ENCODE peak calls at places on chromosomes 7 and 10, in seven cellular contexts. T, F, D, Y, I, C and W are unnamed samples.

GRCh38 chr7:92834661-92835139 is 1.7 kb downstream of the CDK6 start:
- DNase-seq in T (no peak), F (no peak), D (peak), Y (peak), I (peak), C (peak), W (peak)

GRCh38 chr10:126946746-126947145 is 41.5 kb downstream of the DOCK1 start:
- DNase-seq in T (no peak), F (no peak), D (no peak), Y (no peak), I (no peak), C (no peak), W (no peak)

GRCh38 chr10:87816163-87816841 is 1.7 kb downstream of the ATAD1 start:
- DNase-seq in T (no peak), F (no peak), D (no peak), Y (no peak), I (no peak), C (no peak), W (no peak)

GRCh38 chr7:116674508-116675173 is 2.6 kb downstream of the MET start:
- DNase-seq in T (peak), F (no peak), D (no peak), Y (no peak), I (peak), C (no peak), W (no peak)

GRCh38 chr7:155470686-155471638 is 13.0 kb downstream of the EN2 start:
- DNase-seq in T (no peak), F (no peak), D (no peak), Y (no peak), I (no peak), C (no peak), W (no peak)

GRCh38 chr10:3813986-3814831 is 29.2 kb upstream of the KLF6 start:
- DNase-seq in T (no peak), F (no peak), D (no peak), Y (no peak), I (no peak), C (no peak), W (no peak)

GRCh38 chr7:5429253-5429856 is 5.7 kb upstream of the TNRC18 start:
- DNase-seq in T (no peak), F (no peak), D (peak), Y (peak), I (peak), C (no peak), W (peak)

GRCh38 chr10:66941491-66941890 is 15.7 kb downstream of the LRRTM3 start:
- DNase-seq in T (no peak), F (peak), D (no peak), Y (no peak), I (no peak), C (no peak), W (no peak)

GRCh38 chr10:11522821-11523245 is 88.6 kb downstream of the USP6NL start:
- DNase-seq in T (no peak), F (no peak), D (no peak), Y (no peak), I (no peak), C (no peak), W (no peak)

GRCh38 chr10:49611815-49612512 is 1.9 kb downstream of the SLC18A3 start:
- DNase-seq in T (no peak), F (no peak), D (peak), Y (no peak), I (no peak), C (no peak), W (no peak)

GRCh38 chr10:131943021-131943814 is 38.5 kb downstream of the BNIP3 start:
- DNase-seq in T (peak), F (peak), D (peak), Y (peak), I (no peak), C (no peak), W (no peak)

GRCh38 chr7:111113263-111114017 is 22.5 kb downstream of the LRRN3 start:
- DNase-seq in T (peak), F (no peak), D (no peak), Y (no peak), I (peak), C (no peak), W (no peak)

GRCh38 chr7:17131983-17132655 is 166.3 kb upstream of the AHR start:
- DNase-seq in T (no peak), F (no peak), D (no peak), Y (no peak), I (no peak), C (no peak), W (no peak)

GRCh38 chr7:108454674-108455523 is 1.3 kb downstream of the NRCAM start:
- DNase-seq in T (peak), F (peak), D (peak), Y (peak), I (no peak), C (no peak), W (peak)

GRCh38 chr10:59229451-59229850 is 53.0 kb downstream of the PHYHIPL start:
- DNase-seq in T (no peak), F (no peak), D (no peak), Y (no peak), I (no peak), C (no peak), W (no peak)

GRCh38 chr10:58577394-58577793 is 64.7 kb downstream of the BICC1 start:
- DNase-seq in T (no peak), F (no peak), D (no peak), Y (no peak), I (no peak), C (no peak), W (no peak)

GRCh38 chr7:23347682-23348180 is 48.6 kb downstream of the MALSU1 start:
- DNase-seq in T (peak), F (no peak), D (no peak), Y (no peak), I (peak), C (no peak), W (no peak)

GRCh38 chr7:158444501-158445420 is 142.9 kb downstream of the PTPRN2 start:
- DNase-seq in T (no peak), F (no peak), D (no peak), Y (no peak), I (no peak), C (no peak), W (peak)

GRCh38 chr10:122018951-122019413 is 30.0 kb downstream of the TACC2 start:
- DNase-seq in T (peak), F (no peak), D (no peak), Y (no peak), I (no peak), C (no peak), W (no peak)

GRCh38 chr10:123582084-123582989 is 83.8 kb upstream of the GPR26 start:
- DNase-seq in T (peak), F (peak), D (peak), Y (peak), I (peak), C (peak), W (peak)

GRCh38 chr10:37856881-37857286 is 526 bp downstream of the ZNF248 start:
- DNase-seq in T (peak), F (peak), D (no peak), Y (peak), I (no peak), C (peak), W (no peak)

GRCh38 chr10:290026-290725 is 154.9 kb downstream of the ZMYND11 start:
- DNase-seq in T (no peak), F (no peak), D (no peak), Y (no peak), I (no peak), C (no peak), W (no peak)

GRCh38 chr7:22660293-22660692 is 66.7 kb upstream of the IL6 start:
- DNase-seq in T (no peak), F (no peak), D (no peak), Y (no peak), I (no peak), C (no peak), W (no peak)

GRCh38 chr10:8438603-8439002 is 384.1 kb downstream of the GATA3 start:
- DNase-seq in T (no peak), F (no peak), D (no peak), Y (no peak), I (no peak), C (no peak), W (no peak)

GRCh38 chr7:150983893-150984368 is 5.8 kb upstream of the KCNH2 start:
- DNase-seq in T (no peak), F (no peak), D (no peak), Y (peak), I (peak), C (no peak), W (no peak)

GRCh38 chr7:134420509-134421125 is 38.3 kb downstream of the AKR1B1 start:
- DNase-seq in T (peak), F (peak), D (no peak), Y (peak), I (peak), C (no peak), W (peak)

GRCh38 chr10:55476129-55476528 is 675.1 kb upstream of the PCDH15 start:
- DNase-seq in T (no peak), F (no peak), D (no peak), Y (no peak), I (no peak), C (no peak), W (no peak)